ENCODE peak calls at places on chromosomes 2 and 18, in ten cellular contexts. F, N, L, X, B, M, V, S, U and P are unnamed samples.

GRCh38 chr2:118529931-118530330 is 317.5 kb downstream of the EN1 start:
- DNase-seq in F (no peak), N (no peak), L (no peak), X (no peak), B (no peak), M (no peak), V (no peak), S (no peak), U (no peak), P (no peak)

GRCh38 chr2:173854840-173855239 is 110.3 kb downstream of the SP3 start:
- DNase-seq in F (no peak), N (peak; percentile 48), L (no peak), X (no peak), B (no peak), M (no peak), V (no peak), S (peak; percentile 10), U (no peak), P (peak; percentile 25)

GRCh38 chr2:28639836-28640235 is 111.8 kb upstream of the PPP1CB start:
- DNase-seq in F (no peak), N (no peak), L (no peak), X (no peak), B (no peak), M (peak; percentile 39), V (no peak), S (no peak), U (no peak), P (peak; percentile 69)

GRCh38 chr2:18455256-18455862 is 105.1 kb downstream of the RDH14 start:
- DNase-seq in F (no peak), N (peak; percentile 54), L (no peak), X (peak; percentile 74), B (no peak), M (no peak), V (no peak), S (peak; percentile 70), U (no peak), P (peak; percentile 58)

GRCh38 chr2:8685697-8686358 is 4.0 kb downstream of the ID2 start:
- DNase-seq in F (peak; percentile 71), N (no peak), L (peak; percentile 75), X (peak; percentile 28), B (peak; percentile 97), M (peak; percentile 84), V (peak; percentile 72), S (no peak), U (peak; percentile 83), P (peak; percentile 23)

GRCh38 chr18:13374468-13375301 is 156.1 kb downstream of the LDLRAD4 start:
- DNase-seq in F (no peak), N (no peak), L (no peak), X (peak; percentile 28), B (no peak), M (no peak), V (no peak), S (no peak), U (no peak), P (no peak)

GRCh38 chr2:173028671-173029070 is 47.0 kb upstream of the MAP3K20 start:
- DNase-seq in F (no peak), N (no peak), L (no peak), X (peak; percentile 44), B (no peak), M (no peak), V (no peak), S (no peak), U (no peak), P (no peak)

GRCh38 chr2:135839713-135840112 is 2.7 kb upstream of the LCT start:
- DNase-seq in F (no peak), N (peak; percentile 80), L (no peak), X (peak; percentile 94), B (no peak), M (no peak), V (no peak), S (peak; percentile 80), U (no peak), P (no peak)

GRCh38 chr2:20678751-20679150 is 11.8 kb downstream of the GDF7 start:
- DNase-seq in F (no peak), N (no peak), L (no peak), X (no peak), B (peak; percentile 41), M (no peak), V (no peak), S (no peak), U (no peak), P (no peak)

GRCh38 chr2:20676353-20677215 is 9.6 kb downstream of the GDF7 start:
- DNase-seq in F (no peak), N (no peak), L (no peak), X (no peak), B (peak; percentile 31), M (peak; percentile 62), V (no peak), S (no peak), U (peak; percentile 68), P (no peak)

GRCh38 chr2:20674974-20675679 is 8.2 kb downstream of the GDF7 start:
- DNase-seq in F (no peak), N (peak; percentile 66), L (peak; percentile 34), X (peak; percentile 76), B (peak; percentile 37), M (peak; percentile 12), V (peak; percentile 68), S (peak; percentile 37), U (no peak), P (peak; percentile 32)

GRCh38 chr2:20675701-20676352 is 8.9 kb downstream of the GDF7 start:
- DNase-seq in F (no peak), N (no peak), L (no peak), X (no peak), B (no peak), M (peak; percentile 60), V (no peak), S (no peak), U (peak; percentile 74), P (peak; percentile 61)

DNA sequence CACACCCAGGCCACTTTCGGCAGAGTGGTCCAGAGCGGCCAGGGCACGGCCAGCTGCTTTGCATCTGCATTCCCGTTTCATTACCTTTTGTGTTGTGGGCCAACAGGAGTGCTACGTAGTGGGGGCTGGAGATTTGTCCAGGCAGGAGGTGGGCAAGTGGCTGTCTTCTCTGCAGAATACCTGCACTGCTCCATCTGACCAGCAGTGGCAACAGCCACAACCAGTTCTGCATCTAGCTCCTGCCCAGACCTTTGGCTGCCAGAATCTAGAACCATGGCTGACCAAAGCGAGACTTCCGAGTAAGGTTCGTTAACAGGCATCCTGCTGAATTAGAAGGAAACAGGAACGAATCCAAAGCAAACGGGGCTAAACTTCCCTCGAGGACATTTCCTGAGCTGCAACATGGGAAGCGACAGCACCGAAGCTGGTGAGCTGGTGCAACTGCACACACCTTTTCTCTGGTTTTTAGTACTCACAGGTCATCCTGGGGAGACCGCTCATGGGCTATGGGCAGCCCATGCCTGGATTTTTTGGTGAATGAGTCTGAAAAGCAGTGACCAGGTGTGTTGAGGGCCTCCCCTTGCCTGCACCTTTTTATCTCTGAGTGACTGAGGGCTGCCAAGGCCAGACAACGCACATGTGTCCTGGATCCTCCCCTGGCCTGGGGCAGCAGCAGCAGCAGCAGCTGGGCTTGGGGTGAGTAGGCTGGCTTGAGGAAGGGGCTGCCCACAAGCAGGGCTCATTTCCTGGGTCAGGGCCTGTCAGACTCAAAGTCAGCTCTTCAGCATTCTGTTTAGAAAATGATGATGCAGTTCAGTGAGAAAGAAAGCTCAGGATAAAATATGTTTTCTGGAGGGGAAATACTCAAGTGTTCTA is 10.6 kb downstream of the GDF7 start:
- DNase-seq in F (no peak), N (no peak), L (no peak), X (no peak), B (peak; percentile 53), M (peak; percentile 46), V (no peak), S (no peak), U (no peak), P (no peak)
- TF ChIP-seq CTCF in F (no peak), N (peak; percentile 59), L (peak; percentile 33), X (peak; percentile 36), B (no peak), M (peak; percentile 23), V (no peak), S (no peak), U (peak; percentile 56), P (peak; percentile 38)

DNA sequence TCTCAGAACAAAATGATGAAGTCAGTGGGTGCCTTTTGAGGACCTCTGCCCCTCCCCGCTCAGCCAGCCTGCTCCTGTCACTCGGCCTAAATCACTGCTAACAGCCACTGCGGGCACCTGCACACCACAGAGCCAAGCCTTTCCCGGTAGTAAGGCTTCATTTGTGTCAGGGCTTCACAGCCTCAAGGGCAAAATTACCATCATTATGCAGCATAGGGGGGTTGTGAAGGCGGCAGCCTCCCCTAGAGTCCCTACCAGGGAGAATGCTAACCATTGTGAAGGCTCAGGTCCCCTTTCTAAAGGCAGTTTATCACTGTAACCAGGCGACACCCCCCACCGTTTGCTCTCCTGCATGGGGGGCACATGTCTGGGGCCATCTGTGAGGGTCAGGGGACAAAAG is 519.8 kb upstream of the MYT1L start:
- DNase-seq in F (no peak), N (no peak), L (no peak), X (no peak), B (no peak), M (no peak), V (no peak), S (no peak), U (no peak), P (no peak)
- TF ChIP-seq CTCF in F (no peak), N (no peak), L (no peak), X (no peak), B (no peak), M (no peak), V (no peak), S (no peak), U (no peak), P (no peak)

DNA sequence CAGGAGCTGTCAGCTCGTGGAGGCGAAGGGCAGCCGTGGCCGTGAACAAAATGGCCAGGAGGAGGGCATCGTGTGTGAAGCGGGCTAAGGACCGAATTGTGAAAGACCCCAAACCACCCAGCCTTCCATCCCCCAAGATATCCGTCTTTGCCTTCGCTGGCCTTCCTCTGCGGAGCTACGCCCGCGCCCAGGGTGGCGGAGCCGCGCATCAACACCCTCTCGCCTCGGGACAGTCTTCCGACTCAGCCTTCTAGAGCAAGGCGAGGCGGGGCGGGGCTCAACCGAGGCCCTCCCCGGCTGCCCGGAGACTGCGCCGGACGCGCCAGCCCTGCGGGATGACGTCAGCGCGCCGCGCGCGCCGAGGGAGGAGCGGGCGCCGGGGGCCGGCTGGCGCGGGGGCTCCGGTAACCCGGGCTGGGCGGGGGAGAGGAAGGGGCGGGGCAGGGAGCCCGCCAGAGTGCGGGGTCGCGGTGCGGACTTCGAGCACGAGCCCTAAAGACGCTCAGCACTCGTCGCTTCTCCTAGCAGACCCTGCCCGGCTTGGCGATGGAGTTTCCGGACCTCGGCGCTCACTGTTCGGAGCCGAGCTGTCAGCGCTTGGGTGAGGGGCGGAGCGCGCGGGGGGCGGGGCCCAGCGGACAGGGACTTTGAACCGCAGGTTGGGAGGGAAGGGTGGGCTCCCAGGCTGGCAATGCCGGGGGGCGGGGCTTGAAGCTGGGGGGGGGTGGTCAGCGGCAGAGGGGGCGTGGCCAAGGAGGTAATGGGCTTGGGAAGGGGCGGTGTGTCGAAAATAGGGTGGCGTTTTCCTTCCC is at the start of gene ZFAND2B:
- DNase-seq in F (peak; percentile 93), N (peak; percentile 86), L (peak; percentile 93), X (peak; percentile 93), B (peak; percentile 99), M (peak; percentile 99), V (peak; percentile 95), S (no peak), U (peak; percentile 100), P (peak; percentile 95)
- TF ChIP-seq CTCF in F (no peak), N (no peak), L (no peak), X (no peak), B (no peak), M (no peak), V (no peak), S (no peak), U (no peak), P (peak; percentile 9)

GRCh38 chr2:236988216-236988615 is 97.5 kb upstream of the COPS8 start:
- DNase-seq in F (no peak), N (no peak), L (no peak), X (no peak), B (no peak), M (no peak), V (no peak), S (no peak), U (no peak), P (no peak)

GRCh38 chr2:236991874-236992273 is 93.8 kb upstream of the COPS8 start:
- DNase-seq in F (no peak), N (no peak), L (no peak), X (no peak), B (no peak), M (no peak), V (no peak), S (no peak), U (no peak), P (peak; percentile 30)

GRCh38 chr2:236986524-236987330 is 99.0 kb upstream of the COPS8 start:
- DNase-seq in F (peak; percentile 49), N (no peak), L (no peak), X (no peak), B (no peak), M (no peak), V (no peak), S (no peak), U (no peak), P (peak; percentile 44)

GRCh38 chr2:236985940-236986339 is 99.7 kb upstream of the COPS8 start:
- DNase-seq in F (no peak), N (no peak), L (no peak), X (peak; percentile 5), B (no peak), M (no peak), V (no peak), S (no peak), U (no peak), P (peak; percentile 30)

DNA sequence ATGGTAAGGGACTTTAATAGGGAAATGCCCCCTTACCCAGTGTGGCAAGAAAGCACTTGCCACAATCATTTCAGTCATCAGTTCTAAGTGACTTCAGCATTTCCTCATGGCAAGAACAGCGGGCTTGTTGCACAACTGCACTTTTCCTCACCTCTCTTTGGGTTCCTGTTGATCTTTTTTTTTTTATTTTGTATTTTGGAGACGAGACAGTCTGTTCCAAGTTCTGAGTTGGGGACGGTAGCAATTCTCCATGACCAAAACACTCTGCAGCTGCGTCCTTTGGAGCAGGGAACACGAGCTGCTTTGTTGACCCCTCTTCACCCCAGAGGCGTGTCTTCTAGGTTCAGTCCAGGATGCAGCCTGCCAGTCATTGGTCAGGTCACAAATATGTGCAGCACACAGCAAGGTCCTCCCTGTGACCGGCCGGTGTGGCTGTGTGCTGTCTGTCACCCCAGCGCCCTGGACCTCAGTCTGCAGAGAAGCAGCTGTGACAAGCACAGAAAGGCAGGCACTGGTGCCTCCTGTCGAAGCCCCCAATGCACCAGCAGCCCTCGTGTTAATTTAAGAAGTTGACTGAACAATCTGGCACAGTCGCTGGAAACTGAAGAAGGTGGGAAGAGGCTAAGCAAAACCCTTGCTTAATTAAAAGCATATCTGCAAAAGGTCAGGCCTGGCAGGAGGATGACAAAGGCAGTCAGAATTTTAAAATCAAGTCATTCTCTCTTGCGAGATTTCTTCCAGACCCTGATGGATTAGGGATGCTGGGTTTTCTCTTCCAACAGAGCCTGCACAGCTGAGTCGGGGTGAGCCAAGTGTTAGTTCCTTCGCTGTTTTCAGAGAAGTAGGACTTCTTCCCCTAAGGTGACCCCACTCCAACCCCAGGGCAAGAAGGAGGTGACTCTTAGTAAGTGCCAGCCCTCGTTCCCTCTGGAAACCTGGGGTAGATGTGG is 96.7 kb upstream of the COPS8 start:
- DNase-seq in F (peak; percentile 72), N (no peak), L (no peak), X (peak; percentile 51), B (peak; percentile 82), M (no peak), V (peak; percentile 46), S (no peak), U (no peak), P (peak; percentile 59)
- TF ChIP-seq CTCF in F (no peak), N (no peak), L (no peak), X (no peak), B (no peak), M (no peak), V (no peak), S (no peak), U (no peak), P (no peak)